ENCODE peak calls at places on chromosomes 4 and X, in seven cellular contexts. M, R, C, A, Q, L and V are unnamed samples.

GRCh38 chr4:100591156-100591876 is 73.5 kb upstream of the EMCN start:
- DNase-seq in M (no peak), R (no peak), C (no peak), A (no peak), Q (no peak), L (no peak), V (no peak)

GRCh38 chrX:19775830-19776498 is 111.4 kb downstream of the SH3KBP1 start:
- DNase-seq in M (no peak), R (no peak), C (no peak), A (no peak), Q (no peak), L (no peak), V (no peak)

GRCh38 chr4:52640808-52641595 is 18.1 kb downstream of the USP46 start:
- DNase-seq in M (peak; percentile 53), R (no peak), C (no peak), A (no peak), Q (no peak), L (no peak), V (no peak)

GRCh38 chrX:111503594-111503993 is 7.9 kb upstream of the SERTM2 start:
- DNase-seq in M (no peak), R (no peak), C (no peak), A (no peak), Q (no peak), L (no peak), V (no peak)

GRCh38 chr4:182938213-182938645 is 21.0 kb upstream of the DCTD start:
- DNase-seq in M (peak; percentile 73), R (peak; percentile 68), C (peak; percentile 84), A (no peak), Q (peak; percentile 47), L (no peak), V (no peak)

GRCh38 chr4:40264497-40264896 is 67.7 kb downstream of the RHOH start:
- DNase-seq in M (no peak), R (no peak), C (no peak), A (no peak), Q (no peak), L (no peak), V (no peak)

GRCh38 chr4:62271107-62271506 is 1071.0 kb downstream of the ADGRL3 start:
- DNase-seq in M (no peak), R (no peak), C (no peak), A (no peak), Q (no peak), L (no peak), V (no peak)

GRCh38 chr4:153546273-153546672 is 80.1 kb downstream of the TMEM131L start:
- DNase-seq in M (no peak), R (no peak), C (no peak), A (no peak), Q (no peak), L (no peak), V (no peak)

GRCh38 chr4:87014284-87014782 is 79.5 kb downstream of the AFF1 start:
- DNase-seq in M (no peak), R (no peak), C (no peak), A (no peak), Q (no peak), L (no peak), V (no peak)

GRCh38 chrX:97672138-97672537 is 788.4 kb downstream of the RPA4 start:
- DNase-seq in M (no peak), R (no peak), C (no peak), A (no peak), Q (no peak), L (no peak), V (no peak)

GRCh38 chr4:113148925-113149324 is 99.5 kb downstream of the ANK2 start:
- DNase-seq in M (no peak), R (no peak), C (no peak), A (no peak), Q (no peak), L (no peak), V (no peak)

GRCh38 chrX:97909245-97909644 is 1025.5 kb downstream of the RPA4 start:
- DNase-seq in M (no peak), R (no peak), C (no peak), A (peak; percentile 1), Q (no peak), L (no peak), V (no peak)

GRCh38 chrX:36867143-36867542 is 141.0 kb upstream of the FAM47C start:
- DNase-seq in M (no peak), R (peak; percentile 10), C (peak; percentile 5), A (no peak), Q (peak; percentile 2), L (no peak), V (peak; percentile 22)

GRCh38 chr4:6972911-6973310 is 63.3 kb downstream of the TBC1D14 start:
- DNase-seq in M (no peak), R (no peak), C (no peak), A (no peak), Q (no peak), L (no peak), V (peak; percentile 93)

GRCh38 chrX:29531336-29531735 is 684.0 kb upstream of the MAGEB2 start:
- DNase-seq in M (no peak), R (no peak), C (no peak), A (peak; percentile 37), Q (no peak), L (no peak), V (no peak)

GRCh38 chr4:151091047-151091446 is 8.4 kb upstream of the RPS3A start:
- DNase-seq in M (no peak), R (no peak), C (no peak), A (no peak), Q (peak; percentile 34), L (no peak), V (no peak)

GRCh38 chr4:10715696-10716095 is 31.1 kb upstream of the CLNK start:
- DNase-seq in M (no peak), R (no peak), C (no peak), A (no peak), Q (no peak), L (no peak), V (peak; percentile 9)

GRCh38 chr4:61079427-61079826 is 120.7 kb upstream of the ADGRL3 start:
- DNase-seq in M (no peak), R (no peak), C (no peak), A (no peak), Q (no peak), L (no peak), V (no peak)

GRCh38 chr4:149552601-149553000 is 263.0 kb downstream of the IQCM start:
- DNase-seq in M (no peak), R (no peak), C (no peak), A (no peak), Q (no peak), L (no peak), V (no peak)

GRCh38 chr4:149549911-149550310 is 265.7 kb downstream of the IQCM start:
- DNase-seq in M (no peak), R (no peak), C (no peak), A (no peak), Q (no peak), L (peak; percentile 43), V (peak; percentile 46)

GRCh38 chr4:149553959-149554520 is 261.6 kb downstream of the IQCM start:
- DNase-seq in M (no peak), R (no peak), C (no peak), A (no peak), Q (no peak), L (no peak), V (no peak)

DNA sequence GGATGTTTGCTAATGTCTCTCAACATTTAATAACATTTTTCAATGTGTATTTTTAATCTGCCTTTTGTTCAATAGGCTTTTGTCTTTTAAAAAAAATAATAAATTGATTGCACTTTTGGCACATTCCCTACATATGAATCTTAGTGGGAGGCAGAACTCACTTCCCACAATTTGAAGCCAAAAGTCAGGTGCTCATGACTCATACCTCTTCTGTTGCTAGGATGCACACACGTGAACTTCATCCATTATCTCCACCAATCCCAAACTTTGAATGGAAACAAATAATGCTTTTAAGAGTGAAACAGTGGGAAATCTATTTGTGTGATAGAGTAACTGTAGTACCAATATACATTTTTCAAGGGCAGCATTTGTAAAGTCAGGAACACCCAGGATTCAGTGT is 260.5 kb downstream of the IQCM start:
- DNase-seq in M (no peak), R (no peak), C (no peak), A (no peak), Q (no peak), L (no peak), V (no peak)
- TF ChIP-seq YY1 in M (no peak), R (no peak), C (no peak), A (no peak), Q (no peak), L (no peak), V (no peak)

DNA sequence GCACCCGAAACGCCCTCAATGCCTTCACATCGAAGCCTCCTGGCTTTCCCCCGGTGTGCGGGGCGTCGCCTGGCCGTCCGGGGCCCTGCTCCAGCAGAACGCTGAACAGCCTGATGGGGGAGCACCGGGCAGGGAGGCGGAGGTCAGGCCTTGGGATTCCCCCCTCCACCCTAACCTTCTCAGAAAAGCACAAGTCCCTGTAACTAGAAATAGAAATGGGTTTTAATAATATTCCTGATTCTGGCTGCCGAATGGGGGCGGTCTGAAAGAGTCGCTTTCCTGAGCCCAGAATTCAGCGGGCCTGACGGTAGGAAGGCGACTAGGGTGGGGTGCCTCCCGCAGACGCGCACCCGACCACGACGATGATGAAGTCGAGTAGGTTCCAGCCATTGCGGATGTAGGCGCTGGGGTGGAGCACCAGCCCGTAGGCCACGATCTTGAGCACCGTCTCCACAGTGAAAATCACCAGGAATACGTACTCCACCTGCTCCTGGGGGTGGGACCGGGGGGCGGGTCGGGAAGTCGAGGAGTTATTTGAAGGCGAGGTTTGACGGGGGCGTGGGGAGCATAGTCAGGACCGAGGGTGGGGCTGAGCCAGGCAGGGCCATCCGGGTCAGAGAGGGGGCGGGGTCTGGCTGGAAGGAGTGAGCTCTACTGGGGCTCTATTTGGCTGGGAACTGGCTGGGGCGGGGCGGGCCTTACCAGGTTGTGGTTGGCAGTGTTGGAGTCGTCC is 2.5 kb downstream of the CACNA1F start:
- DNase-seq in M (no peak), R (peak; percentile 89), C (no peak), A (no peak), Q (peak; percentile 9), L (no peak), V (peak; percentile 40)
- H3K4me3 ChIP-seq in M (no peak overlapping the region), R (peak overlapping the region; percentile 45), C (no peak overlapping the region), A (peak overlapping the region; percentile 47), Q (peak overlapping the region; percentile 34), L (peak overlapping the region; percentile 45), V (peak overlapping the region; percentile 54)

DNA sequence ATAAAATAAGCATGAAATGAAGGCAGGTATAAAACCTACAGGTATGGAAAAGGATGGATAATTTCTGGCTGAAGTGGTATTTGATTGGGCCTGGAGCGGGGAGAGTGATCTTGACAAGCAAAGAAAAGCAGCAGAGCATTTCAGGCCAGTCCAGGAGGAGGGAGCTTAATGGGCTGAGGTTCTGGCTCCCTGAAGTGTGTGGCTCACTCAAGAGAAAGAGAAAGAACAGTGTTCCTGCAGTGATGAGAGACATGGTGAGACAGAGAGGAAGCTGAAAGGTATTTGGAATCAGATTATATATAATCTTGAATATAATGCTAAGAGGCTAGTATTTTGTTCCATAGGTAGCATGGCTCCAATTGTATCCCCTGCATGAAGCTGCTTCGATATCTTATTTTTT is 153.5 kb downstream of the MGST2 start:
- DNase-seq in M (no peak), R (no peak), C (no peak), A (no peak), Q (no peak), L (no peak), V (no peak)
- H3K9ac ChIP-seq in M (no peak overlapping the region), R (no peak overlapping the region), C (no peak overlapping the region), A (no peak overlapping the region), Q (no peak overlapping the region), L (no peak overlapping the region), V (no peak overlapping the region)

DNA sequence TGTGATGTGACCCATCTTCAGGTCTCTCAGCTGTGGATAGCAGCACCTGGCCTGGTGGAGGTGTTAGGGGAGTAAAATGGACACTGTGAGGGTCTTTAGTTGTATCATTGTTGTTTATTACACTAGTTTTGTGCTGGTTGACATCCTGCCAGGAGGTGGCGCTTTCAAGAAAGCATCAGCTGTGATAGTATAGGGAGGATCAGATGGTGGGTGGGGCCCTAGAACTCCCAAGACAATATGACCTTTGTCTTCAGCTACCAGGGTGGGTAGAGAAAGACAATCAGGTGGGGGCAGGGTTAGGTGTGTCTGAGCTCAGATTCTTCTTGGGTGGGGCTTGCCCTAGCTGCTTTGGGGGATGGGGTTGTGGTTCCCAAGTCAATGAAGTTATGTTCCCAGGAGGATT is 162.8 kb downstream of the PPP1R2C start:
- DNase-seq in M (peak; percentile 41), R (no peak), C (no peak), A (no peak), Q (no peak), L (no peak), V (peak; percentile 58)
- TF ChIP-seq YY1 in M (no peak), R (no peak), C (no peak), A (no peak), Q (no peak), L (no peak), V (no peak)